ENCODE peak calls at places on chromosomes 11 and 22, in six cellular contexts. X, J, G, W, D and M are unnamed samples.

GRCh38 chr11:3041699-3042098 is 15.5 kb downstream of the CARS1 start:
- DNase-seq in X (no peak), J (no peak), G (no peak), W (no peak), D (no peak), M (no peak)

GRCh38 chr11:75492181-75492820 is 33.4 kb downstream of the GDPD5 start:
- DNase-seq in X (no peak), J (peak), G (no peak), W (peak), D (peak), M (peak)

GRCh38 chr22:36763576-36763975 is 12.3 kb downstream of the IFT27 start:
- DNase-seq in X (no peak), J (no peak), G (no peak), W (no peak), D (peak), M (no peak)

GRCh38 chr22:26632422-26633155 is 10.8 kb downstream of the CRYBA4 start:
- DNase-seq in X (no peak), J (no peak), G (no peak), W (no peak), D (no peak), M (peak)

GRCh38 chr11:86464509-86465221 is 90.0 kb downstream of the CCDC81 start:
- DNase-seq in X (no peak), J (no peak), G (no peak), W (no peak), D (no peak), M (no peak)

GRCh38 chr11:123055132-123055924 is 6.6 kb downstream of the HSPA8 start:
- DNase-seq in X (no peak), J (no peak), G (no peak), W (no peak), D (peak), M (no peak)

GRCh38 chr11:84583106-84583505 is 1044.0 kb downstream of the DLG2 start:
- DNase-seq in X (no peak), J (no peak), G (no peak), W (no peak), D (no peak), M (no peak)

GRCh38 chr11:15783619-15784018 is 572.7 kb downstream of the SOX6 start:
- DNase-seq in X (no peak), J (no peak), G (no peak), W (no peak), D (peak), M (peak)

GRCh38 chr11:78417175-78417887 is at the start of gene GAB2:
- DNase-seq in X (no peak), J (no peak), G (no peak), W (no peak), D (peak), M (no peak)

GRCh38 chr11:45218705-45219104 is 67.4 kb downstream of the SYT13 start:
- DNase-seq in X (no peak), J (no peak), G (no peak), W (no peak), D (no peak), M (no peak)

GRCh38 chr11:65793625-65794400 is 7.0 kb downstream of the OVOL1 start:
- DNase-seq in X (no peak), J (no peak), G (no peak), W (no peak), D (no peak), M (no peak)

GRCh38 chr11:130725417-130726233 is 190.7 kb downstream of the SNX19 start:
- DNase-seq in X (peak), J (peak), G (no peak), W (no peak), D (no peak), M (no peak)

GRCh38 chr11:110818032-110818687 is 105.9 kb upstream of the ARHGAP20 start:
- DNase-seq in X (peak), J (peak), G (no peak), W (no peak), D (no peak), M (no peak)

GRCh38 chr11:88475991-88476418 is 138.5 kb upstream of the CTSC start:
- DNase-seq in X (no peak), J (peak), G (no peak), W (no peak), D (no peak), M (no peak)

GRCh38 chr11:44248109-44248508 is 61.8 kb downstream of the ALX4 start:
- DNase-seq in X (no peak), J (no peak), G (no peak), W (no peak), D (no peak), M (no peak)

GRCh38 chr11:61369372-61370348 is 7.5 kb downstream of the TMEM138 start:
- DNase-seq in X (peak), J (peak), G (no peak), W (no peak), D (no peak), M (no peak)

GRCh38 chr22:31439805-31440204 is 40.4 kb downstream of the DRG1 start:
- DNase-seq in X (no peak), J (no peak), G (no peak), W (no peak), D (no peak), M (no peak)

GRCh38 chr11:112172362-112172994 is 2.8 kb upstream of the BCO2 start:
- DNase-seq in X (no peak), J (peak), G (no peak), W (no peak), D (no peak), M (no peak)

GRCh38 chr22:22169923-22170322 is 74.7 kb upstream of the VPREB1 start:
- DNase-seq in X (no peak), J (no peak), G (no peak), W (no peak), D (no peak), M (no peak)

GRCh38 chr11:134069996-134070845 is 1.3 kb downstream of the JAM3 start:
- DNase-seq in X (no peak), J (no peak), G (no peak), W (no peak), D (no peak), M (no peak)

GRCh38 chr22:47401976-47402770 is 639.7 kb downstream of the TBC1D22A start:
- DNase-seq in X (no peak), J (no peak), G (no peak), W (no peak), D (no peak), M (no peak)

GRCh38 chr11:119741369-119742262 is 12.6 kb upstream of the NECTIN1 start:
- DNase-seq in X (peak), J (no peak), G (peak), W (no peak), D (peak), M (peak)

GRCh38 chr22:22395230-22395629 is 113.3 kb downstream of the ZNF280B start:
- DNase-seq in X (no peak), J (no peak), G (no peak), W (no peak), D (no peak), M (no peak)

GRCh38 chr22:21975854-21976345 is 6.7 kb downstream of the TOP3B start:
- DNase-seq in X (no peak), J (no peak), G (no peak), W (no peak), D (no peak), M (no peak)

GRCh38 chr11:84865791-84866535 is 761.2 kb downstream of the DLG2 start:
- DNase-seq in X (no peak), J (no peak), G (no peak), W (no peak), D (no peak), M (peak)

GRCh38 chr11:5631969-5632635 is 7.3 kb downstream of the TRIM34 start:
- DNase-seq in X (no peak), J (no peak), G (no peak), W (no peak), D (no peak), M (no peak)

GRCh38 chr11:104073950-104074349 is 37.5 kb downstream of the DDI1 start:
- DNase-seq in X (peak), J (peak), G (no peak), W (no peak), D (peak), M (peak)

GRCh38 chr11:9803685-9804413 is 140.0 kb downstream of the SWAP70 start:
- DNase-seq in X (peak), J (peak), G (no peak), W (no peak), D (no peak), M (peak)

GRCh38 chr11:67271212-67271547 is 4.9 kb downstream of the GRK2 start:
- DNase-seq in X (no peak), J (no peak), G (no peak), W (no peak), D (no peak), M (no peak)

GRCh38 chr11:67268684-67269268 is 2.5 kb downstream of the GRK2 start:
- DNase-seq in X (no peak), J (no peak), G (no peak), W (no peak), D (no peak), M (no peak)

GRCh38 chr11:67271548-67272284 is 5.4 kb downstream of the GRK2 start:
- DNase-seq in X (no peak), J (no peak), G (no peak), W (no peak), D (no peak), M (no peak)

GRCh38 chr11:67269401-67270255 is 3.4 kb downstream of the GRK2 start:
- DNase-seq in X (no peak), J (no peak), G (no peak), W (no peak), D (no peak), M (no peak)

DNA sequence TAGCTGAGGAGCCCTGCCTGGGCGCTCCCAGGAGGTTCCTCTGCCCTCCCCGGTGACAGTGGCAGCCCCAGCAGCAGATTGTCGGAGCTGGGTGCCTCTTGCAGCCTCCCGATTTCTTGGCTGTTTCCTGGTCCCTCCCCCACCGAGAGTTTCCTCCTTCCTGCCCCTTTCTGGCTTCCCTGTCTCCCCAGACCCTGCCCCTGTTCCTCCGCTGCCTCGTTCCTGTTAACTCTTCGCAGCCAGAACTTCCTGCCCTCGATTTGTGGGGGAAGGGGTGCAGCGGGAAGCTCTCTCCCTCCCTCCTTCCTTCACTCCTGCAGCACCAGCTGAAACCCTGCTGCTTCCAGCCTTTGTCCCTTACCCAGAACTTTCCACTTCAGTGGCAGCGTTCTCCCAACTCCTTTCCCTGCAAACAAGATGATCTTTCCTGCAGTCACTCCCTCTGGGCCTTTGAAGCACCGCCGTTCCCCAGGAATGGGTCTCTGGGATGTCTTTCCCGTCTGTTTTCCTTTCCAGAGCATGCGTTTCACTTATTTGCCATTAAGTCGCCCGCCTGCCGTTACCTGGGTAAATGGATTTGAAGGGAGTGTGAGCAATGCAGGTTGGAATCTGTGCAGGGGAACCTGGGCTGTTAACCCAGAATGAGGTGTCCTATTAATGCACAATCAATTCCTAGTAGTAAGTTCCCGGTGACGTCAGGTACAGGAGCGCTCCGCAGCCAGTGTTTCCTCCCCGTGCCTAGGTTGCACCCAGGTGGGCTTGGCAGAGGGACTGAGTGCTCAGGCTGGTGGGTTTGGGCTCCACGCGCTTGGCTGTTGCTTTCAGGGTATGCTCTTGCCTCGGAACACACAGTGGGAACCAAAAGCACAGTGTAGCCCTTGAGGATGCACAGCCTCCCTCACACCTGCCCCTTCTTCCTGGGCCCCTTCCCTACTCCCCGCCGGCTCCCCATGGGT is 4.3 kb downstream of the GRK2 start:
- DNase-seq in X (peak), J (no peak), G (no peak), W (no peak), D (peak), M (peak)
- H2BK15ac ChIP-seq in X (peak), J (no peak), G (no peak), W (peak), D (no peak), M (no peak)

GRCh38 chr22:39900306-39901227 is at the start of gene GRAP2:
- DNase-seq in X (no peak), J (no peak), G (no peak), W (no peak), D (no peak), M (no peak)

GRCh38 chr22:39895682-39896081 is 2.1 kb upstream of the ENTHD1 start:
- DNase-seq in X (no peak), J (no peak), G (no peak), W (no peak), D (no peak), M (no peak)

GRCh38 chr22:39896313-39896996 is 2.9 kb upstream of the ENTHD1 start:
- DNase-seq in X (no peak), J (no peak), G (no peak), W (no peak), D (no peak), M (no peak)

GRCh38 chr22:39898997-39899396 is 1.9 kb upstream of the GRAP2 start:
- DNase-seq in X (no peak), J (no peak), G (no peak), W (no peak), D (no peak), M (no peak)

GRCh38 chr22:39897841-39898240 is 3.0 kb upstream of the GRAP2 start:
- DNase-seq in X (no peak), J (no peak), G (no peak), W (no peak), D (no peak), M (no peak)
- H2BK15ac ChIP-seq in X (no peak), J (no peak), G (no peak), W (no peak), D (no peak), M (no peak)

GRCh38 chr11:77345621-77346020 is 44.1 kb upstream of the GDPD4 start:
- DNase-seq in X (peak), J (peak), G (no peak), W (no peak), D (no peak), M (no peak)
- H2BK15ac ChIP-seq in X (no peak), J (no peak), G (no peak), W (no peak), D (no peak), M (no peak)

GRCh38 chr11:124322356-124322755 is 2.4 kb upstream of the OR8D2 start:
- DNase-seq in X (no peak), J (no peak), G (no peak), W (no peak), D (no peak), M (no peak)
- H2BK15ac ChIP-seq in X (no peak), J (no peak), G (no peak), W (no peak), D (no peak), M (no peak)

GRCh38 chr11:12016246-12016645 is 7.8 kb upstream of the DKK3 start:
- DNase-seq in X (no peak), J (no peak), G (no peak), W (no peak), D (no peak), M (no peak)
- H2BK15ac ChIP-seq in X (no peak), J (no peak), G (no peak), W (no peak), D (no peak), M (no peak)

GRCh38 chr11:29773656-29774264 is 243.1 kb downstream of the KCNA4 start:
- DNase-seq in X (no peak), J (no peak), G (no peak), W (no peak), D (no peak), M (no peak)
- H2BK15ac ChIP-seq in X (no peak), J (no peak), G (no peak), W (no peak), D (no peak), M (no peak)

GRCh38 chr22:29811377-29811776 is 26.7 kb downstream of the ASCC2 start:
- DNase-seq in X (no peak), J (no peak), G (no peak), W (no peak), D (no peak), M (no peak)
- H2BK15ac ChIP-seq in X (no peak), J (no peak), G (no peak), W (no peak), D (no peak), M (no peak)